ENCODE peak calls at places on chromosomes 1 and 21, in seven cellular contexts. N, W, L, J, A, F and H are unnamed samples.

GRCh38 chr1:150928286-150928685 is 2.1 kb downstream of the SETDB1 start:
- DNase-seq in W (no peak), L (no peak), N (peak), J (no peak), F (no peak), A (no peak), H (no peak)

GRCh38 chr21:31201548-31201947 is 142.5 kb downstream of the TIAM1 start:
- DNase-seq in N (peak), L (no peak), A (no peak), W (no peak), J (peak), F (no peak), H (no peak)

GRCh38 chr1:93620841-93621210 is 60.8 kb downstream of the BCAR3 start:
- DNase-seq in L (no peak), N (no peak), W (no peak), A (no peak), J (no peak), F (no peak), H (no peak)

GRCh38 chr1:115654663-115655306 is 13.0 kb downstream of the VANGL1 start:
- DNase-seq in F (no peak), J (no peak), W (no peak), N (no peak), L (no peak), A (no peak), H (no peak)

GRCh38 chr1:234154320-234155251 is 218.7 kb upstream of the COA6 start:
- DNase-seq in J (peak), F (peak), W (peak), N (peak), L (no peak), A (peak), H (peak)

GRCh38 chr1:205602118-205602517 is 29.7 kb downstream of the ELK4 start:
- DNase-seq in A (no peak), J (no peak), W (no peak), L (no peak), F (no peak), N (no peak), H (no peak)

GRCh38 chr21:32844653-32845443 is 73.3 kb upstream of the PAXBP1 start:
- DNase-seq in W (no peak), A (no peak), F (no peak), L (no peak), N (no peak), J (peak), H (no peak)

GRCh38 chr1:64755356-64755755 is 10.5 kb downstream of the RAVER2 start:
- DNase-seq in J (no peak), A (no peak), F (no peak), W (no peak), L (no peak), N (no peak), H (no peak)

GRCh38 chr1:40810915-40811314 is 27.3 kb downstream of the KCNQ4 start:
- DNase-seq in N (no peak), L (no peak), F (no peak), W (no peak), A (no peak), J (no peak), H (no peak)

GRCh38 chr1:14083706-14084105 is 383.7 kb downstream of the PRDM2 start:
- DNase-seq in L (no peak), F (no peak), J (no peak), N (no peak), A (no peak), W (no peak), H (no peak)

GRCh38 chr21:45962531-45963224 is 18.9 kb upstream of the COL6A1 start:
- DNase-seq in L (no peak), J (no peak), A (no peak), W (no peak), F (no peak), N (no peak), H (no peak)

GRCh38 chr1:51236548-51237312 is 657 bp downstream of the RNF11 start:
- DNase-seq in L (peak), W (peak), A (peak), J (peak), F (no peak), N (no peak), H (peak)

GRCh38 chr1:87202922-87203655 is 125.6 kb upstream of the LMO4 start:
- DNase-seq in N (no peak), W (no peak), F (no peak), J (no peak), L (no peak), A (no peak), H (no peak)

GRCh38 chr1:201645956-201646355 is 107.0 kb downstream of the NAV1 start:
- DNase-seq in L (no peak), W (no peak), J (no peak), F (no peak), A (no peak), N (no peak), H (no peak)

GRCh38 chr1:162372159-162373071 is 4.2 kb downstream of the SPATA46 start:
- DNase-seq in L (no peak), A (no peak), F (no peak), J (no peak), W (no peak), N (no peak), H (no peak)

GRCh38 chr1:25825605-25826004 is 5.9 kb downstream of the MTFR1L start:
- DNase-seq in L (no peak), W (no peak), F (no peak), A (no peak), N (peak), J (no peak), H (no peak)

GRCh38 chr1:28449904-28450303 is 55.9 kb upstream of the RCC1 start:
- DNase-seq in W (no peak), F (peak), N (no peak), L (no peak), A (peak), J (no peak), H (no peak)

GRCh38 chr1:202662081-202662480 is 48.2 kb downstream of the SYT2 start:
- DNase-seq in J (no peak), W (no peak), F (no peak), N (no peak), L (no peak), A (no peak), H (no peak)

GRCh38 chr1:163084330-163084729 is 15.2 kb downstream of the RGS4 start:
- DNase-seq in A (no peak), J (no peak), L (no peak), N (no peak), F (no peak), W (no peak), H (no peak)

GRCh38 chr1:183308719-183309118 is 109.5 kb downstream of the NMNAT2 start:
- DNase-seq in N (no peak), J (no peak), L (no peak), W (no peak), A (no peak), F (no peak), H (no peak)

GRCh38 chr1:10253755-10254154 is 43.4 kb downstream of the KIF1B start:
- DNase-seq in A (no peak), W (no peak), N (no peak), L (no peak), F (peak), J (peak), H (no peak)

GRCh38 chr1:24871306-24871901 is 58.7 kb downstream of the RUNX3 start:
- DNase-seq in L (no peak), N (no peak), W (no peak), J (no peak), F (no peak), A (no peak), H (no peak)

GRCh38 chr1:174954686-174955669 is 44.8 kb upstream of the CACYBP start:
- DNase-seq in W (no peak), A (no peak), F (no peak), N (peak), L (no peak), J (no peak), H (no peak)

GRCh38 chr1:5286244-5286643 is 631.8 kb downstream of the AJAP1 start:
- DNase-seq in F (no peak), W (no peak), L (peak), J (no peak), N (no peak), A (peak), H (peak)

GRCh38 chr21:27024316-27024715 is 57.4 kb upstream of the ADAMTS5 start:
- DNase-seq in J (peak), F (peak), W (no peak), L (no peak), N (no peak), A (no peak), H (no peak)

GRCh38 chr1:36553591-36554417 is 71.1 kb upstream of the CSF3R start:
- DNase-seq in J (peak), N (peak), F (peak), A (peak), W (peak), L (peak), H (peak)

GRCh38 chr1:227333423-227333822 is 15.1 kb upstream of the CDC42BPA start:
- DNase-seq in A (no peak), J (no peak), L (no peak), N (no peak), F (no peak), W (no peak), H (no peak)

GRCh38 chr1:154840557-154841176 is 29.4 kb downstream of the KCNN3 start:
- DNase-seq in A (no peak), N (no peak), L (no peak), J (no peak), F (no peak), W (no peak), H (no peak)

GRCh38 chr1:178495741-178496409 is 889 bp downstream of the CLEC20A start:
- DNase-seq in W (no peak), N (no peak), J (no peak), L (no peak), A (no peak), F (no peak), H (no peak)